ENCODE peak calls at places on chromosome 12, in ten cellular contexts. One of them, this sample, is unnamed.

GRCh38 chr12:6301721-6302120 is 8.8 kb upstream of the PLEKHG6 start:
- DNase-seq in astrocyte of the spinal cord: no peak
- DNase-seq in cardiac fibroblast: no peak
- DNase-seq in globus pallidus: no peak
- DNase-seq in lung: no peak
- DNase-seq in activated naive CD4-positive, alpha-beta T cell: no peak
- DNase-seq in iPS-NIHi11: no peak
- DNase-seq in IMR-90: no peak
- DNase-seq in Panc1: no peak
- DNase-seq in posterior cingulate gyrus: no peak
- DNase-seq in this sample: no peak

GRCh38 chr12:19778111-19778688 is 338.9 kb downstream of the AEBP2 start:
- DNase-seq in astrocyte of the spinal cord: peak
- DNase-seq in cardiac fibroblast: peak
- DNase-seq in globus pallidus: no peak
- DNase-seq in lung: no peak
- DNase-seq in activated naive CD4-positive, alpha-beta T cell: no peak
- DNase-seq in iPS-NIHi11: no peak
- DNase-seq in IMR-90: peak
- DNase-seq in Panc1: no peak
- DNase-seq in posterior cingulate gyrus: no peak
- DNase-seq in this sample: no peak

GRCh38 chr12:111645433-111645832 is 40.3 kb downstream of the BRAP start:
- DNase-seq in astrocyte of the spinal cord: peak
- DNase-seq in cardiac fibroblast: peak
- DNase-seq in globus pallidus: no peak
- DNase-seq in lung: peak
- DNase-seq in activated naive CD4-positive, alpha-beta T cell: no peak
- DNase-seq in iPS-NIHi11: no peak
- DNase-seq in IMR-90: peak
- DNase-seq in Panc1: no peak
- DNase-seq in posterior cingulate gyrus: no peak
- DNase-seq in this sample: no peak

GRCh38 chr12:61071015-61071414 is 1189.2 kb upstream of the USP15 start:
- DNase-seq in astrocyte of the spinal cord: no peak
- DNase-seq in cardiac fibroblast: no peak
- DNase-seq in globus pallidus: no peak
- DNase-seq in lung: no peak
- DNase-seq in activated naive CD4-positive, alpha-beta T cell: no peak
- DNase-seq in iPS-NIHi11: no peak
- DNase-seq in IMR-90: no peak
- DNase-seq in Panc1: no peak
- DNase-seq in posterior cingulate gyrus: no peak
- DNase-seq in this sample: no peak

GRCh38 chr12:54591001-54591591 is 2.6 kb upstream of the PPP1R1A start:
- DNase-seq in astrocyte of the spinal cord: no peak
- DNase-seq in cardiac fibroblast: peak
- DNase-seq in globus pallidus: no peak
- DNase-seq in lung: no peak
- DNase-seq in activated naive CD4-positive, alpha-beta T cell: no peak
- DNase-seq in iPS-NIHi11: no peak
- DNase-seq in IMR-90: peak
- DNase-seq in Panc1: no peak
- DNase-seq in posterior cingulate gyrus: no peak
- DNase-seq in this sample: no peak

GRCh38 chr12:6276936-6277615 is 33.4 kb upstream of the PLEKHG6 start:
- DNase-seq in astrocyte of the spinal cord: no peak
- DNase-seq in cardiac fibroblast: peak
- DNase-seq in globus pallidus: no peak
- DNase-seq in lung: no peak
- DNase-seq in activated naive CD4-positive, alpha-beta T cell: no peak
- DNase-seq in iPS-NIHi11: no peak
- DNase-seq in IMR-90: no peak
- DNase-seq in Panc1: no peak
- DNase-seq in posterior cingulate gyrus: no peak
- DNase-seq in this sample: no peak

GRCh38 chr12:124993568-124994434 is at the start of gene BRI3BP:
- DNase-seq in astrocyte of the spinal cord: peak
- DNase-seq in cardiac fibroblast: peak
- DNase-seq in globus pallidus: peak
- DNase-seq in lung: peak
- DNase-seq in activated naive CD4-positive, alpha-beta T cell: peak
- DNase-seq in iPS-NIHi11: peak
- DNase-seq in IMR-90: peak
- DNase-seq in Panc1: no peak
- DNase-seq in posterior cingulate gyrus: peak
- DNase-seq in this sample: peak

GRCh38 chr12:8890313-8891084 is 23.8 kb upstream of the PHC1 start:
- DNase-seq in astrocyte of the spinal cord: peak
- DNase-seq in cardiac fibroblast: peak
- DNase-seq in globus pallidus: peak
- DNase-seq in lung: peak
- DNase-seq in activated naive CD4-positive, alpha-beta T cell: no peak
- DNase-seq in iPS-NIHi11: peak
- DNase-seq in IMR-90: peak
- DNase-seq in Panc1: no peak
- DNase-seq in posterior cingulate gyrus: peak
- DNase-seq in this sample: peak

GRCh38 chr12:94640134-94640928 is 10.0 kb downstream of the TMCC3 start:
- DNase-seq in astrocyte of the spinal cord: peak
- DNase-seq in cardiac fibroblast: peak
- DNase-seq in globus pallidus: no peak
- DNase-seq in lung: no peak
- DNase-seq in activated naive CD4-positive, alpha-beta T cell: no peak
- DNase-seq in iPS-NIHi11: no peak
- DNase-seq in IMR-90: peak
- DNase-seq in Panc1: no peak
- DNase-seq in posterior cingulate gyrus: no peak
- DNase-seq in this sample: no peak

GRCh38 chr12:92144631-92145480 is 790 bp downstream of the BTG1 start:
- DNase-seq in astrocyte of the spinal cord: peak
- DNase-seq in cardiac fibroblast: peak
- DNase-seq in globus pallidus: peak
- DNase-seq in lung: peak
- DNase-seq in activated naive CD4-positive, alpha-beta T cell: peak
- DNase-seq in iPS-NIHi11: peak
- DNase-seq in IMR-90: peak
- DNase-seq in Panc1: no peak
- DNase-seq in posterior cingulate gyrus: peak
- DNase-seq in this sample: peak

GRCh38 chr12:23576372-23576771 is 373.1 kb downstream of the SOX5 start:
- DNase-seq in astrocyte of the spinal cord: no peak
- DNase-seq in cardiac fibroblast: no peak
- DNase-seq in globus pallidus: no peak
- DNase-seq in lung: no peak
- DNase-seq in activated naive CD4-positive, alpha-beta T cell: no peak
- DNase-seq in iPS-NIHi11: no peak
- DNase-seq in IMR-90: no peak
- DNase-seq in Panc1: no peak
- DNase-seq in posterior cingulate gyrus: no peak
- DNase-seq in this sample: no peak

This sample was measured in frontal cortex.